ENCODE peak calls at places on chromosomes 11 and 22, in eight cellular contexts. K, U, W, D, O, S, I and C are unnamed samples.

GRCh38 chr11:78770931-78771330 is 196.3 kb upstream of the NARS2 start:
- DNase-seq in K (no peak), U (no peak), W (no peak), D (no peak), O (no peak), S (no peak), I (no peak), C (no peak)

GRCh38 chr22:37639771-37640590 is 512 bp downstream of the SH3BP1 start:
- DNase-seq in K (no peak), U (peak), W (no peak), D (no peak), O (no peak), S (no peak), I (no peak), C (no peak)

GRCh38 chr11:64476866-64477265 is 114.2 kb upstream of the SLC22A12 start:
- DNase-seq in K (no peak), U (no peak), W (no peak), D (no peak), O (no peak), S (no peak), I (no peak), C (no peak)

GRCh38 chr11:61657566-61657965 is 22.6 kb upstream of the DAGLA start:
- DNase-seq in K (no peak), U (no peak), W (no peak), D (no peak), O (no peak), S (no peak), I (no peak), C (no peak)

GRCh38 chr11:3939651-3940190 is 84.3 kb downstream of the STIM1 start:
- DNase-seq in K (peak), U (peak), W (no peak), D (no peak), O (no peak), S (no peak), I (no peak), C (peak)

GRCh38 chr11:35953081-35953480 is 9.2 kb downstream of the LDLRAD3 start:
- DNase-seq in K (no peak), U (no peak), W (no peak), D (no peak), O (peak), S (peak), I (no peak), C (no peak)

GRCh38 chr11:70853103-70853830 is 399.1 kb downstream of the SHANK2 start:
- DNase-seq in K (no peak), U (no peak), W (no peak), D (no peak), O (no peak), S (no peak), I (no peak), C (no peak)

GRCh38 chr22:32106930-32107329 is 52.2 kb downstream of the C22orf42 start:
- DNase-seq in K (peak), U (peak), W (no peak), D (no peak), O (no peak), S (no peak), I (no peak), C (no peak)

GRCh38 chr11:133133053-133133452 is 399.2 kb downstream of the OPCML start:
- DNase-seq in K (no peak), U (peak), W (no peak), D (no peak), O (no peak), S (no peak), I (no peak), C (no peak)

GRCh38 chr11:32071811-32072210 is 19.1 kb upstream of the RCN1 start:
- DNase-seq in K (peak), U (peak), W (no peak), D (no peak), O (no peak), S (no peak), I (peak), C (peak)

GRCh38 chr22:23144432-23144831 is 845 bp upstream of the RAB36 start:
- DNase-seq in K (no peak), U (no peak), W (no peak), D (no peak), O (no peak), S (no peak), I (no peak), C (no peak)

GRCh38 chr11:44004452-44004833 is 43.3 kb upstream of the ACCSL start:
- DNase-seq in K (no peak), U (no peak), W (no peak), D (no peak), O (no peak), S (no peak), I (no peak), C (no peak)

GRCh38 chr22:22034469-22035132 is 52.0 kb upstream of the TOP3B start:
- DNase-seq in K (no peak), U (no peak), W (no peak), D (no peak), O (no peak), S (no peak), I (no peak), C (no peak)

GRCh38 chr11:32231909-32232493 is 141.1 kb downstream of the RCN1 start:
- DNase-seq in K (peak), U (peak), W (no peak), D (peak), O (no peak), S (no peak), I (peak), C (no peak)

GRCh38 chr11:73404048-73404447 is 27.8 kb downstream of the RELT start:
- DNase-seq in K (peak), U (peak), W (peak), D (no peak), O (no peak), S (peak), I (peak), C (no peak)

GRCh38 chr11:119195680-119196079 is 10.4 kb downstream of the NHERF4 start:
- DNase-seq in K (peak), U (peak), W (peak), D (no peak), O (no peak), S (no peak), I (peak), C (no peak)

DNA sequence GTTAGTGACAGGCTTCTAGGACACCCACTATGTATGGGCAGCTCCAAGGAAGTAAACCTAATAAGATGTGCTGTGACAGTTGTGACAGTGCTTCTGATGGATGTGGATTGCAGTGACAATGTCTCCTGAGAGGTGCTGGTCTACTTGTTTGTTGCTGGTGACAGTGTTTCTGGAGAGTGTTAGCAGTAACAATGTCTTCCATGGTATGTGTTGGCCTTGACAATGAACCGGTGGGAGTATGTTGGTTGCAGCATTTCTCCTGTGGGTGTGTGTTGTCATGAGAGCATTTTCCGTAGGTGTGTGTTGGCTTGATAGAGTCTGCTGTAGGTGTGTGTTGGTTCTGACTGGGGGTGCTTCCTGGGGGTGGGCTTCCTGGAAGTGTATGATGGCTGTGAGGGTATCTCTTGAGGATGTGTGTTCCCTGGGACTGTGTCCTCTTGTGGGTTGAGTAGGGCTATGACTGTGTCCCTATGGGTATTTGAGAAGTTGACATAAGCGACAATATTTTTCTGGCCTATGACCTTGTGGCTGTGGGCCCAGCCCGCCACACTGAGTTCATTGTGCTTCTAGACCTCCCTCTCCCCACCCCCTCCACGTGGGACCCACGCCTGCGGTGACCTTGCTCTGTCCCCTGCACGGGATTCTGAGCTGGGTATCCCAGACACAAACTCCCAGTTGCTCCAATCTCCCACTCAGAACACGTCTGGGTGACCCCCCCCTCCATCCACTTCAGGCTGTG is 1.2 kb downstream of the DCHS1 start:
- DNase-seq in K (no peak), U (no peak), W (no peak), D (no peak), O (no peak), S (no peak), I (no peak), C (no peak)
- H3K4me3 ChIP-seq in K (no peak), U (no peak), W (peak), D (peak), O (peak), S (peak), I (no peak), C (peak)

DNA sequence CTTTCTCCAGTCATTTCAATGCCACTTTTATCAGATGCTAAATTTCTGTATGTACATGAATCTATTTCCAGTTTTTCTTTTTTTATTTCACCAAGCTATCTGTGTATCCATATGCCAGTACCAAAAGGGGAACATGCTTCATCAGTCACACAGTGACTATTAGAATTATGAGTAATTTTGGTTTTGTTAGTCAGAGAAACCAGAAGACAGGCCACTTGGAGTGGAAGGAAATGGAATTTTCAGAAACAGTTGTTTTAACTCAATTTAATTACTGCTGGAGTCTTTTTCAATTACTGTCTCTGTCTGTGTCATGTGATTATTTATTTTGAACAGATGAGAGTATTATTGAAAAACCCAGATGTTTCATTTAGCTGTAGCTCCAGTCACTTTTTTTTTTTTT is 84.6 kb upstream of the ANO3 start:
- DNase-seq in K (peak), U (peak), W (no peak), D (no peak), O (no peak), S (no peak), I (no peak), C (peak)
- H3K4me3 ChIP-seq in K (no peak), U (no peak), W (no peak), D (no peak), O (no peak), S (no peak), I (no peak), C (no peak)

DNA sequence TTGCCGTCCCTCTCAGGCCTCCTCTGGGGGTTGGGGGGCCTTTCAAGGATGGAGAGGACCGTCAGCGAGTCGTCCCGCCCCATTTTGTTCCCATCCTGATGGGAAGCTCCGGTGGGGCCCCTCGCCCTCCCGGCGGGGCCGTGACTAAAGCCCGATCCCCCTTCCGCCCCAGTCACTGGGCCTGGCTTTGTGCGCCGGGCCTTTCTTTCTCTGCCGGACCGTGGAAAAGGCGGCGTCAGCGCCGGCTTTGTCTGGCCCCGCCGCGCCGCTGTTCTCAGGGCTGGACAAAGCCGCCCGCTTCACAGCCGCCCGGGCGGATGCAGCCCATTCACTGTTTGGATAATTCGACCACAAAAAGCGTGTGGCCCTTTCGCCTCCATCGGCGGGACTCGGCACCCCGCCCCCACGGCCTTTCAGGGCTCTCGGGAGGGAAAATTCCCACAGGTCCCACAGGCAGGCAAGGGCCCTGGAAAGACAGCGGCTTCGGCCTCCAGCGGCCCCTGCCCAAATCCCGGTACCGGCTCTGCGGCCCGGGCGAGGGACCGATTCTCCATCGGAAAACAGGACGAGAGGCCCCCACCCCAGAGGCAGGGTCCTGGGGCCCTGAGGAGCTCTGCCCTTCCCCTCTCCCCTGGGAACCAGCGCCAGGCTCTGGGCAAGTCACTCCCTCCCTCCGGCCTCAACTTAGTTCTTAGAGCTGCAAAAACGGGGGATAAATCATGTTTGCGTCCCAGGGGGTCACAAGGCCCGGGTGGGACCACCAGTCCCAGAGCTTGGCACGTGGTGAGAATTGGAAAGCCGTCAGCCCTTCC is 87.2 kb downstream of the WNT7B start:
- DNase-seq in K (peak), U (peak), W (peak), D (no peak), O (no peak), S (peak), I (peak), C (no peak)
- H3K4me3 ChIP-seq in K (no peak), U (no peak), W (no peak), D (no peak), O (no peak), S (no peak), I (peak), C (no peak)

GRCh38 chr11:9569588-9570164 is 3.8 kb upstream of the WEE1 start:
- DNase-seq in K (no peak), U (no peak), W (no peak), D (no peak), O (no peak), S (no peak), I (no peak), C (no peak)

GRCh38 chr11:9571766-9572120 is 1.7 kb upstream of the WEE1 start:
- DNase-seq in K (no peak), U (no peak), W (no peak), D (no peak), O (no peak), S (no peak), I (no peak), C (no peak)

GRCh38 chr11:9573054-9573774 is at the start of gene WEE1:
- DNase-seq in K (peak), U (peak), W (peak), D (peak), O (peak), S (peak), I (peak), C (peak)

GRCh38 chr11:9570313-9570712 is 3.2 kb upstream of the WEE1 start:
- DNase-seq in K (no peak), U (no peak), W (no peak), D (no peak), O (no peak), S (no peak), I (no peak), C (no peak)

GRCh38 chr11:9571071-9571765 is 2.3 kb upstream of the WEE1 start:
- DNase-seq in K (no peak), U (no peak), W (no peak), D (no peak), O (no peak), S (no peak), I (no peak), C (no peak)
- H3K4me3 ChIP-seq in K (no peak), U (no peak), W (no peak), D (no peak), O (no peak), S (no peak), I (no peak), C (no peak)